ENCODE peak calls at places on chromosomes 1 and 21, in four cellular contexts. M is GM12892, O is H1, Y is K562. V is an unnamed sample.
A peak's percentile ranks its signal among the peaks of the same experiment; 100 is the strongest.

GRCh38 chr21:45719177-45719802 is 75.8 kb downstream of the PCBP3 start:
- DNase-seq in M (no peak), O (no peak), Y (no peak), V (no peak)

GRCh38 chr1:164613176-164613575 is 54.2 kb downstream of the PBX1 start:
- DNase-seq in M (no peak), O (no peak), Y (no peak), V (no peak)

GRCh38 chr1:245578306-245578705 is 423.5 kb downstream of the KIF26B start:
- DNase-seq in M (no peak), O (no peak), Y (no peak), V (no peak)

GRCh38 chr1:55635856-55636255 is 420.7 kb upstream of the USP24 start:
- DNase-seq in M (no peak), O (no peak), Y (no peak), V (no peak)

GRCh38 chr1:48859429-48859828 is 82.7 kb upstream of the BEND5 start:
- DNase-seq in M (no peak), O (no peak), Y (no peak), V (no peak)

GRCh38 chr1:204885288-204885711 is 14.6 kb downstream of the NFASC start:
- DNase-seq in M (no peak), O (peak; percentile 27), Y (no peak), V (no peak)

GRCh38 chr1:52629021-52629643 is 3.8 kb upstream of the SHISAL2A start:
- DNase-seq in M (no peak), O (peak; percentile 53), Y (no peak), V (no peak)

GRCh38 chr1:203199002-203199401 is 12.5 kb upstream of the CHI3L1 start:
- DNase-seq in M (no peak), O (no peak), Y (no peak), V (no peak)

GRCh38 chr1:230832466-230832865 is 35.9 kb downstream of the C1orf198 start:
- DNase-seq in M (no peak), O (no peak), Y (no peak), V (no peak)

GRCh38 chr1:26409191-26409751 is 1.3 kb upstream of the LIN28A start:
- DNase-seq in M (no peak), O (peak; percentile 81), Y (peak; percentile 28), V (no peak)

GRCh38 chr1:105934806-105935205 is 1121.7 kb upstream of the PRMT6 start:
- DNase-seq in M (no peak), O (no peak), Y (no peak), V (no peak)

GRCh38 chr1:89609781-89610456 is 23.0 kb upstream of the LRRC8C start:
- DNase-seq in M (no peak), O (no peak), Y (no peak), V (no peak)

GRCh38 chr1:92951141-92951582 is 10.1 kb downstream of the DIPK1A start:
- DNase-seq in M (no peak), O (no peak), Y (no peak), V (no peak)

GRCh38 chr1:35622510-35623171 is 18.7 kb downstream of the PSMB2 start:
- DNase-seq in M (no peak), O (no peak), Y (no peak), V (no peak)

GRCh38 chr1:63817700-63818099 is 43.9 kb downstream of the ROR1 start:
- DNase-seq in M (no peak), O (no peak), Y (no peak), V (no peak)

GRCh38 chr1:162612606-162613400 is 19.5 kb upstream of the DDR2 start:
- DNase-seq in M (no peak), O (no peak), Y (no peak), V (no peak)

GRCh38 chr1:234302334-234302962 is 70.8 kb upstream of the COA6 start:
- DNase-seq in M (no peak), O (no peak), Y (no peak), V (no peak)

GRCh38 chr1:206102292-206102936 is 14.8 kb downstream of the AVPR1B start:
- DNase-seq in M (no peak), O (no peak), Y (no peak), V (no peak)

GRCh38 chr1:24966724-24967346 is 36.8 kb upstream of the RUNX3 start:
- DNase-seq in M (peak; percentile 54), O (no peak), Y (peak; percentile 56), V (peak; percentile 52)

GRCh38 chr1:13699510-13699909 is 478 bp upstream of the PRDM2 start:
- DNase-seq in M (no peak), O (peak; percentile 48), Y (no peak), V (no peak)

GRCh38 chr1:226987179-226987536 is 47.1 kb downstream of the COQ8A start:
- DNase-seq in M (no peak), O (no peak), Y (no peak), V (no peak)

GRCh38 chr1:91736999-91737615 is 148.8 kb downstream of the TGFBR3 start:
- DNase-seq in M (no peak), O (no peak), Y (no peak), V (no peak)

GRCh38 chr1:67780637-67781036 is 52.6 kb downstream of the GNG12 start:
- DNase-seq in M (no peak), O (no peak), Y (no peak), V (no peak)

GRCh38 chr1:46223472-46223943 is 20.4 kb downstream of the LURAP1 start:
- DNase-seq in M (no peak), O (peak; percentile 63), Y (peak; percentile 78), V (no peak)

GRCh38 chr1:157862114-157863070 is 20.8 kb upstream of the CD5L start:
- DNase-seq in M (no peak), O (no peak), Y (no peak), V (no peak)
- TF ChIP-seq TAF1 in M (no peak), O (no peak), Y (no peak), V (no peak)

DNA sequence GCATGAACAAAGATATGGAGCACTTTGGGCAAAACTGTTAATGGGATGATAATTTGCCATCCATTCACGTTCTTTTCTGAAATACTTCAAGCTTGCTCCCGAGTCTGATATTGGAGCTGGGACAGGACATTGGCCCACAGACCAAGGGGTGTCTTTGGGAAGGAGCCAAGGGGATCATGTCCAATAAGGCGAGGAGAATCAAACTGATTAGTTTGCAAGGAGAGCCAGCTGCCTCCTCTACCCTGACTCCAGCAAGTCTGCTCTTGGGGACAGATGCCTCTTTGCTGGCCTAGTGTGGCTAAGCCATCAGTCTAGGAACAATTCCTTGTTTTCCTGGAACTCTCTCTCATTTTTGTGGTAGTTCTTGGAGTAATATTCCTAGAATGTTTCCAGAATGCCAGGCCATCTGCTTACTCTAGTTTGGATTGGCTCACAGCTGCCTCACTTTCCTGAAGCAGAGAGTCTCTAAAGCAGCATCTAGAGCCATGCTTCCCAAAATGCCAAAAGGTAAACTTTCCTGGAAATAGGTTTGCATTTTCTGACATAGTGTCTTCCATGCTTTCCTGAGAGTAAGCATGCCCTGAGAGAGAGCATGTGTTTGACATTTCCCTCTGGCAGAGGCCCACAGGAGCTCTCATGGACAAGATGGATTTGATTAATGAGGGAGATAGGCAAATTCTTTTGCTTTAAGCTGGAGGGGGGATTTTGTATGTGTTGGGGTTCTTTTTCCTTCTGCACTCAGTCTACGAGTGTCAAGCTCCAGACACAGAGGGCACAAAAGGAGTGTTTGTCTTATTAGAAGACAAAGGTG is 145.6 kb downstream of the GDAP2 start:
- DNase-seq in M (no peak), O (no peak), Y (no peak), V (no peak)
- TF ChIP-seq POLR2A in M (no peak), O (no peak), Y (no peak), V (no peak)

GRCh38 chr1:74470936-74471335 is 41.5 kb downstream of the LRRC53 start:
- DNase-seq in M (no peak), O (no peak), Y (no peak), V (no peak)
- TF ChIP-seq TAF1 in M (no peak), O (no peak), Y (no peak), V (no peak)

GRCh38 chr1:16077430-16078245 is 4.2 kb upstream of the FAM131C start:
- DNase-seq in M (no peak), O (no peak), Y (no peak), V (no peak)

GRCh38 chr1:16076871-16077250 is 3.4 kb upstream of the FAM131C start:
- DNase-seq in M (no peak), O (no peak), Y (no peak), V (no peak)

GRCh38 chr1:16075337-16076002 is 2.0 kb upstream of the FAM131C start:
- DNase-seq in M (no peak), O (no peak), Y (no peak), V (no peak)

GRCh38 chr1:16074217-16074616 is 766 bp upstream of the FAM131C start:
- DNase-seq in M (no peak), O (no peak), Y (no peak), V (no peak)

GRCh38 chr1:16076003-16076870 is 2.8 kb upstream of the FAM131C start:
- DNase-seq in M (no peak), O (no peak), Y (peak; percentile 81), V (no peak)
- TF ChIP-seq POLR2A in M (no peak), O (no peak), Y (no peak), V (no peak)

GRCh38 chr21:28822882-28823335 is 169.8 kb downstream of the LTN1 start:
- DNase-seq in M (no peak), O (no peak), Y (no peak), V (no peak)
- TF ChIP-seq TAF1 in M (no peak), O (no peak), Y (no peak), V (no peak)

GRCh38 chr1:223713546-223714420 is 1.4 kb downstream of the CAPN2 start:
- DNase-seq in M (no peak), O (no peak), Y (peak; percentile 54), V (no peak)
- TF ChIP-seq POLR2A in M (no peak), O (no peak), Y (no peak), V (no peak)

GRCh38 chr1:241482761-241483250 is 36.7 kb downstream of the FH start:
- DNase-seq in M (no peak), O (no peak), Y (peak; percentile 27), V (no peak)
- TF ChIP-seq TAF1 in M (no peak), O (no peak), Y (no peak), V (no peak)

DNA sequence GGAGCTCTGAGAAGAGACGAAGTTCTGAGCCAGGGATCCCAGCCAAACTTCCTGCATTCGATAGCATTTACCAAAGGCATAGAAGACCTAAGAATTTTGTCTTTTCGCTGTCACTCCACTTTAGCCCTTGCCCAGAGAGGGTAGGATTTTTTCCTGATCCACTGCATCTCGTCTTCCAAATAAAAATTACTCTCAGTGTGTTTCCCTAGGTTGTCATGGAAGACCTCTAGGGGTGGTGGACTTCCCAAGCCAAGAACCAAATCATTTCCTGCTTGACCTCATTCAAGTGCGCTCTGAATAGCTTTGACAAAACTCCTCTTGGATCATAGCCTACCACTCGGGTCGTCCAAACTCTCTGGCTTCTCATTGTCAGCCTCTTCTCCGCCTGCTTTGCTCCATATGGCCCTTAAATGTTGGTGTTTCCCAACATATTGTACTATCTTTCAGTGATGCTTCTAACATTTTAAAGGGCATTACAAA is 444 bp upstream of the C1orf52 start:
- DNase-seq in M (no peak), O (no peak), Y (no peak), V (no peak)
- TF ChIP-seq POLR2A in M (no peak), O (no peak), Y (no peak), V (no peak)